ENCODE peak calls at places on chromosomes 7 and 10, in five cellular contexts. O is aorta, S is mucosa of descending colon, W is neuronal stem cell, G is cardiac muscle cell. E is an unnamed sample.

GRCh38 chr10:113073549-113074189 is 123.6 kb downstream of the TCF7L2 start:
- DNase-seq in O (peak; percentile 94), S (peak; percentile 90), W (no peak), G (no peak), E (no peak)

GRCh38 chr10:58989486-58990039 is 186.9 kb upstream of the PHYHIPL start:
- DNase-seq in O (no peak), S (no peak), W (no peak), G (no peak), E (no peak)

GRCh38 chr7:7795736-7796135 is 77.3 kb upstream of the RPA3 start:
- DNase-seq in O (no peak), S (no peak), W (no peak), G (no peak), E (no peak)

GRCh38 chr7:111803015-111803758 is 240.9 kb upstream of the IMMP2L start:
- DNase-seq in O (no peak), S (no peak), W (no peak), G (no peak), E (no peak)

GRCh38 chr7:44196450-44196872 is 4.3 kb upstream of the YKT6 start:
- DNase-seq in O (no peak), S (no peak), W (peak; percentile 42), G (peak; percentile 77), E (peak; percentile 11)

GRCh38 chr10:78513330-78513729 is 479.7 kb downstream of the RPS24 start:
- DNase-seq in O (no peak), S (no peak), W (no peak), G (peak; percentile 22), E (no peak)

GRCh38 chr7:41029072-41029492 is 673.8 kb downstream of the INHBA start:
- DNase-seq in O (no peak), S (no peak), W (no peak), G (no peak), E (no peak)

GRCh38 chr10:69232252-69232651 is 12.1 kb downstream of the HKDC1 start:
- DNase-seq in O (no peak), S (no peak), W (no peak), G (no peak), E (no peak)

GRCh38 chr7:155423337-155424285 is 34.3 kb upstream of the EN2 start:
- DNase-seq in O (no peak), S (no peak), W (no peak), G (no peak), E (no peak)

GRCh38 chr7:129295015-129295423 is 70.2 kb downstream of the AHCYL2 start:
- DNase-seq in O (no peak), S (no peak), W (no peak), G (no peak), E (no peak)

GRCh38 chr10:95415631-95416031 is 124.8 kb upstream of the PDLIM1 start:
- DNase-seq in O (no peak), S (no peak), W (no peak), G (no peak), E (no peak)

GRCh38 chr7:109387530-109387929 is 817.9 kb downstream of the DNAJB9 start:
- DNase-seq in O (peak; percentile 40), S (peak; percentile 31), W (no peak), G (no peak), E (no peak)

GRCh38 chr10:93138113-93138870 is 64.6 kb downstream of the CYP26A1 start:
- DNase-seq in O (no peak), S (no peak), W (no peak), G (no peak), E (no peak)

GRCh38 chr7:125061776-125062397 is 132.3 kb upstream of the POT1 start:
- DNase-seq in O (no peak), S (no peak), W (no peak), G (no peak), E (no peak)

GRCh38 chr7:109939207-109939606 is 1151.7 kb upstream of the LRRN3 start:
- DNase-seq in O (no peak), S (no peak), W (no peak), G (no peak), E (no peak)

GRCh38 chr7:94656925-94657731 is 1.2 kb upstream of the SGCE start:
- DNase-seq in O (peak; percentile 38), S (peak; percentile 44), W (peak; percentile 59), G (peak; percentile 33), E (peak; percentile 55)

GRCh38 chr10:17963431-17963830 is 11.7 kb downstream of the SLC39A12 start:
- DNase-seq in O (no peak), S (no peak), W (no peak), G (no peak), E (no peak)

GRCh38 chr10:112794201-112794600 is 155.8 kb upstream of the TCF7L2 start:
- DNase-seq in O (no peak), S (no peak), W (no peak), G (no peak), E (no peak)

GRCh38 chr10:26854524-26854923 is 6.2 kb downstream of the ABI1 start:
- DNase-seq in O (no peak), S (no peak), W (no peak), G (no peak), E (no peak)

GRCh38 chr10:16491933-16492332 is 29.7 kb downstream of the C1QL3 start:
- DNase-seq in O (no peak), S (no peak), W (no peak), G (no peak), E (no peak)

DNA sequence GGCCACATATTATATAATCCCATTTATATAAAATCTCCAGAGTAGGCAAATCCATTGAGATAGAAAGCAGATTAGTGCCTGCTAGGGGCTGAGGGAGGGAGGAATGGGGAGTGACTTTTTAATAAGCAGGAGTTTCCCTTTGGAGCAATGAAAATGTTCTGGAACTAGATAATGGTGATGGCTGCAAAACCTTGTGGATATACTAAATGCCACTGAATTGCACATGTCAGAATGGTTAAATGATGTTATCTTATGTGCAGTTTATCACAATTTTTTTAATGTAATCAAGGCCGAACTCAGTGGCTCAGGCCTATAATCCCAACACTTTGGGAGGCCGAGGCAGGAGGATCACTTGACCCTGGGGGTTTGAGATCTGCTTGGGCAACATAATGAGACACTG is 145.5 kb upstream of the AUTS2 start:
- DNase-seq in O (no peak), S (no peak), W (no peak), G (no peak), E (no peak)
- H3K36me3 ChIP-seq in O (no peaks in the 10 kb centered on the region), S (no peaks in the 10 kb centered on the region), W (no peaks in the 10 kb centered on the region), G (no peaks in the 10 kb centered on the region), E (no peaks in the 10 kb centered on the region)

GRCh38 chr7:65925040-65925439 is 52.2 kb downstream of the VKORC1L1 start:
- DNase-seq in O (no peak), S (no peak), W (no peak), G (no peak), E (no peak)

GRCh38 chr7:65926588-65926987 is 53.7 kb downstream of the VKORC1L1 start:
- DNase-seq in O (no peak), S (no peak), W (no peak), G (no peak), E (no peak)

GRCh38 chr7:65927489-65928448 is 54.2 kb downstream of the GUSB start:
- DNase-seq in O (no peak), S (no peak), W (no peak), G (peak; percentile 25), E (no peak)

GRCh38 chr7:65923321-65923720 is 50.4 kb downstream of the VKORC1L1 start:
- DNase-seq in O (no peak), S (no peak), W (no peak), G (no peak), E (no peak)

DNA sequence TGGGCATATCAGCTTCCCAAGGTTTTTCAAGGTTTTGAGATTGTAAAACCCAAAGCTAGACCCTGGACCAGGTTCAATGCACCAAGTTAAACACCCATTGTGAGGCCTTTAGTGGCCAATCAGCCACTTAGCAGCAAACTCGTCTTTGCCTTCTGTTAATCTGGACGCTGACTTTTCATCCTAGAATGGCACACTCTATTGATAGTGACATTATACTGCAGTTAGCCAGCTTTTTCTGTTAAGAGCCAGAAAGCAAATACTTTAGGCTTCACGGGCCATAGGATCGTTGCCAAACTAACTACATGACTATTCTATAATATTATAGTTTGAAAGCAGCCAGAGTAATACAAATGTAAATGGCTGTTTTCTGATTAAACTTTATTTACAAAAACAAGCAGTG is 51.3 kb downstream of the VKORC1L1 start:
- DNase-seq in O (no peak), S (no peak), W (no peak), G (no peak), E (no peak)
- H3K36me3 ChIP-seq in O (peaks cover 2% of the 10 kb centered on the region), S (no peaks in the 10 kb centered on the region), W (no peaks in the 10 kb centered on the region), G (no peaks in the 10 kb centered on the region), E (no peaks in the 10 kb centered on the region)

GRCh38 chr10:42812028-42812427 is 29.4 kb downstream of the BMS1 start:
- DNase-seq in O (no peak), S (no peak), W (no peak), G (no peak), E (no peak)
- H3K36me3 ChIP-seq in O (no peaks in the 10 kb centered on the region), S (no peaks in the 10 kb centered on the region), W (peaks cover 5% of the 10 kb centered on the region), G (peaks cover 9% of the 10 kb centered on the region), E (peaks cover 12% of the 10 kb centered on the region)

GRCh38 chr7:1421946-1422345 is 37.3 kb downstream of the MICALL2 start:
- DNase-seq in O (no peak), S (no peak), W (no peak), G (no peak), E (no peak)

GRCh38 chr7:1418505-1419309 is 40.6 kb downstream of the MICALL2 start:
- DNase-seq in O (no peak), S (no peak), W (peak; percentile 30), G (no peak), E (no peak)

GRCh38 chr7:1419310-1419634 is 40.0 kb downstream of the MICALL2 start:
- DNase-seq in O (no peak), S (no peak), W (no peak), G (no peak), E (no peak)

GRCh38 chr7:1421020-1421790 is 38.1 kb downstream of the MICALL2 start:
- DNase-seq in O (no peak), S (peak; percentile 42), W (no peak), G (no peak), E (no peak)

GRCh38 chr7:1419688-1420087 is 39.6 kb downstream of the MICALL2 start:
- DNase-seq in O (no peak), S (no peak), W (no peak), G (no peak), E (no peak)
- H3K36me3 ChIP-seq in O (no peaks in the 10 kb centered on the region), S (no peaks in the 10 kb centered on the region), W (no peaks in the 10 kb centered on the region), G (no peaks in the 10 kb centered on the region), E (no peaks in the 10 kb centered on the region)

GRCh38 chr7:31075006-31075405 is 22.9 kb downstream of the ADCYAP1R1 start:
- DNase-seq in O (no peak), S (no peak), W (no peak), G (no peak), E (no peak)
- H3K36me3 ChIP-seq in O (no peaks in the 10 kb centered on the region), S (no peaks in the 10 kb centered on the region), W (peaks cover 3% of the 10 kb centered on the region), G (no peaks in the 10 kb centered on the region), E (no peaks in the 10 kb centered on the region)

DNA sequence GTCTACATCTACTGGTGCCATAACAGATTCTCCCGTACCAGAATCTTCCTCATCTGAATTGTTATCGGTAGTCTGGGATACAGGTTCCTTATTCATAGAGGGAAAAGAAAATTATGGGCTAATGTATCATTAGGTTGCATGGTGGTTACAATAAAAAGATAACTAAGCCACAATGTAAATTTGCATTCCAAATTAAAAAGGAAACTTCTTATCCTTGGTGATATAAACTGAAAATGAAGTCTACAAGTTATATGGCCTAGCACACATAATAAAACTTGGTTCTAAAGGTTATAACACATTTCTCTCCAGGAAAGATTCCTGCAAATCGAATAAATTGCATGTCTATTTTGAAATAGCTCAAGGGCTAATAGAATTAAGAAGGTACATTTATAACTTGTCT is 24.5 kb downstream of the NUDT13 start:
- DNase-seq in O (no peak), S (no peak), W (no peak), G (no peak), E (no peak)
- H3K36me3 ChIP-seq in O (peaks cover 7% of the 10 kb centered on the region), S (no peaks in the 10 kb centered on the region), W (peaks cover 15% of the 10 kb centered on the region), G (peaks cover 73% of the 10 kb centered on the region), E (peaks cover 58% of the 10 kb centered on the region)

E was measured in CD4-positive, alpha-beta memory T cell.